ENCODE peak calls at places on chromosomes 12 and 14, in nine cellular contexts. Q, U, G, T, L, H, N, R and O are unnamed samples.

GRCh38 chr14:20878695-20879094 is 12.5 kb upstream of the RNASE3 start:
- DNase-seq in R (no peak), H (no peak), N (no peak), G (no peak), L (no peak), U (no peak), T (no peak), Q (no peak), O (no peak)

GRCh38 chr12:27822076-27822712 is 42.2 kb upstream of the MANSC4 start:
- DNase-seq in L (peak), Q (peak), T (no peak), N (peak), U (no peak), H (peak), G (no peak), R (peak), O (peak)

GRCh38 chr14:44300911-44301310 is 206.2 kb downstream of the FSCB start:
- DNase-seq in G (no peak), U (no peak), L (no peak), H (no peak), R (no peak), T (no peak), N (no peak), Q (no peak), O (no peak)

GRCh38 chr14:68176687-68177086 is 357.1 kb downstream of the RAD51B start:
- DNase-seq in H (no peak), R (no peak), G (no peak), N (no peak), L (no peak), U (no peak), Q (no peak), T (no peak), O (no peak)

GRCh38 chr12:89354630-89354931 is 2.3 kb upstream of the DUSP6 start:
- DNase-seq in L (no peak), G (no peak), T (no peak), H (no peak), Q (no peak), N (no peak), R (no peak), U (no peak), O (peak)

GRCh38 chr14:76456200-76456599 is 80.3 kb downstream of the ESRRB start:
- DNase-seq in Q (peak), U (no peak), R (peak), T (no peak), N (no peak), H (no peak), L (peak), G (peak), O (peak)

GRCh38 chr12:111438501-111438900 is 32.8 kb downstream of the SH2B3 start:
- DNase-seq in T (no peak), Q (peak), U (peak), R (no peak), H (peak), N (no peak), L (peak), G (no peak), O (no peak)

GRCh38 chr14:101083564-101084435 is 180.3 kb upstream of the RTL1 start:
- DNase-seq in H (no peak), L (no peak), U (no peak), T (no peak), N (no peak), R (no peak), G (no peak), Q (no peak), O (no peak)

GRCh38 chr14:75871181-75871880 is 110.5 kb downstream of the TGFB3 start:
- DNase-seq in G (no peak), L (no peak), R (no peak), T (no peak), U (no peak), Q (no peak), H (no peak), N (no peak), O (no peak)

GRCh38 chr14:21104448-21105060 is 3.7 kb downstream of the TMEM253 start:
- DNase-seq in U (peak), Q (peak), H (no peak), R (no peak), L (peak), T (peak), G (peak), N (no peak), O (no peak)

GRCh38 chr12:11658796-11659195 is 9.3 kb downstream of the ETV6 start:
- DNase-seq in U (no peak), H (no peak), N (peak), G (no peak), Q (peak), T (no peak), L (no peak), R (peak), O (no peak)

GRCh38 chr14:60632777-60633176 is 16.5 kb downstream of the SIX1 start:
- DNase-seq in Q (no peak), L (no peak), T (no peak), R (no peak), U (no peak), H (no peak), N (no peak), G (no peak), O (no peak)

GRCh38 chr12:127723236-127723635 is 543.7 kb upstream of the TMEM132C start:
- DNase-seq in Q (no peak), R (no peak), L (no peak), U (no peak), T (no peak), N (no peak), H (no peak), G (no peak), O (no peak)

GRCh38 chr12:44584625-44585024 is 291.5 kb downstream of the NELL2 start:
- DNase-seq in H (no peak), L (no peak), G (no peak), T (no peak), U (no peak), N (no peak), R (no peak), Q (no peak), O (no peak)